ENCODE peak calls at places on chromosome 10, in five cellular contexts. G is ovary, H is A549, E is transverse colon, M is HepG2. K is an unnamed sample.

GRCh38 chr10:3980660-3981059 is 195.7 kb upstream of the KLF6 start:
- DNase-seq in M (no peak), H (no peak), E (no peak), G (no peak), K (no peak)

GRCh38 chr10:43234471-43235041 is 32.3 kb downstream of the RASGEF1A start:
- DNase-seq in H (no peak), E (no peak), M (no peak), G (peak; percentile 19), K (no peak)

GRCh38 chr10:113895018-113895417 is 40.6 kb downstream of the NHLRC2 start:
- DNase-seq in H (no peak), E (no peak), M (no peak), G (no peak), K (no peak)

GRCh38 chr10:12949248-12949647 is 52.3 kb downstream of the CCDC3 start:
- DNase-seq in E (no peak), G (no peak), M (no peak), H (peak; percentile 50), K (no peak)

GRCh38 chr10:126734015-126734414 is 63.5 kb upstream of the C10orf90 start:
- DNase-seq in M (no peak), G (no peak), H (no peak), E (no peak), K (no peak)

GRCh38 chr10:57017356-57018037 is 656.4 kb upstream of the ZWINT start:
- DNase-seq in M (no peak), G (no peak), H (no peak), E (no peak), K (no peak)

GRCh38 chr10:77784856-77785255 is 141.7 kb downstream of the DLG5 start:
- DNase-seq in G (no peak), E (no peak), M (no peak), H (no peak), K (no peak)

GRCh38 chr10:27529010-27529783 is 25.1 kb downstream of the RAB18 start:
- DNase-seq in E (no peak), G (no peak), M (no peak), H (peak; percentile 59), K (no peak)

GRCh38 chr10:125081931-125082330 is 78.4 kb downstream of the CTBP2 start:
- DNase-seq in E (no peak), H (no peak), M (no peak), G (peak; percentile 29), K (no peak)

GRCh38 chr10:79162861-79163662 is 94.3 kb downstream of the ZMIZ1 start:
- DNase-seq in G (peak; percentile 61), M (no peak), E (no peak), H (peak; percentile 79), K (no peak)

GRCh38 chr10:127774771-127775559 is 38.0 kb downstream of the FOXI2 start:
- DNase-seq in E (no peak), H (no peak), M (no peak), G (no peak), K (no peak)

GRCh38 chr10:26890956-26891355 is 30.2 kb upstream of the ABI1 start:
- DNase-seq in M (peak; percentile 72), G (peak; percentile 40), H (peak; percentile 78), E (peak; percentile 73), K (no peak)

GRCh38 chr10:77603529-77603927 is 34.1 kb downstream of the KCNMA1 start:
- DNase-seq in M (no peak), H (peak; percentile 30), G (no peak), E (peak; percentile 68), K (no peak)

GRCh38 chr10:46227571-46228075 is 59.2 kb upstream of the ANTXRL start:
- DNase-seq in H (no peak), E (no peak), G (peak; percentile 5), M (no peak), K (no peak)

GRCh38 chr10:107889101-107889500 is 724.6 kb upstream of the SORCS1 start:
- DNase-seq in G (no peak), M (no peak), E (no peak), H (no peak), K (no peak)

GRCh38 chr10:98308602-98309365 is 40.8 kb upstream of the LOXL4 start:
- DNase-seq in H (no peak), E (no peak), G (no peak), M (peak; percentile 27), K (no peak)

GRCh38 chr10:25078659-25079429 is 62.4 kb downstream of the THNSL1 start:
- DNase-seq in E (peak; percentile 29), G (no peak), M (peak; percentile 91), H (peak; percentile 42), K (no peak)

GRCh38 chr10:124066744-124067714 is 26.4 kb downstream of the CHST15 start:
- DNase-seq in M (no peak), G (no peak), H (no peak), E (no peak), K (no peak)

GRCh38 chr10:117663750-117664149 is 121.2 kb downstream of the EMX2 start:
- DNase-seq in H (peak; percentile 66), M (peak; percentile 6), G (no peak), E (no peak), K (no peak)

GRCh38 chr10:66678521-66678920 is 247.3 kb upstream of the LRRTM3 start:
- DNase-seq in E (no peak), G (no peak), M (no peak), H (no peak), K (no peak)

GRCh38 chr10:48455055-48455391 is 148.5 kb downstream of the MAPK8 start:
- DNase-seq in H (no peak), G (no peak), M (no peak), E (no peak), K (no peak)

GRCh38 chr10:75137533-75138438 is 26.3 kb downstream of the SAMD8 start:
- DNase-seq in H (peak; percentile 16), E (no peak), M (no peak), G (no peak), K (no peak)

GRCh38 chr10:22774102-22774501 is 59.7 kb upstream of the PIP4K2A start:
- DNase-seq in G (no peak), H (no peak), M (no peak), E (no peak), K (no peak)

GRCh38 chr10:124011464-124011863 is 81.9 kb downstream of the CHST15 start:
- DNase-seq in G (no peak), H (no peak), M (no peak), E (no peak), K (no peak)

GRCh38 chr10:114893248-114893647 is 44.7 kb upstream of the TRUB1 start:
- DNase-seq in M (peak; percentile 20), G (no peak), H (peak; percentile 61), E (no peak), K (no peak)

GRCh38 chr10:5944389-5945202 is 32.7 kb downstream of the IL15RA start:
- DNase-seq in M (no peak), G (peak; percentile 82), E (peak; percentile 78), H (peak; percentile 75), K (peak; percentile 88)

GRCh38 chr10:113335603-113336002 is 217.2 kb upstream of the HABP2 start:
- DNase-seq in M (no peak), E (no peak), G (no peak), H (no peak), K (no peak)

GRCh38 chr10:57822965-57823364 is 444.7 kb downstream of the IPMK start:
- DNase-seq in G (no peak), H (no peak), E (no peak), M (no peak), K (no peak)

GRCh38 chr10:76544789-76545188 is 1092.8 kb downstream of the KCNMA1 start:
- DNase-seq in E (no peak), M (no peak), G (no peak), H (no peak), K (no peak)

GRCh38 chr10:44962870-44963738 is 3.5 kb downstream of the RASSF4 start:
- DNase-seq in H (no peak), E (peak; percentile 55), M (peak; percentile 61), G (no peak), K (peak; percentile 4)
- TF ChIP-seq CTCF in H (no peak), E (peak; percentile 18), M (peak; percentile 36), G (no peak), K (no peak)

DNA sequence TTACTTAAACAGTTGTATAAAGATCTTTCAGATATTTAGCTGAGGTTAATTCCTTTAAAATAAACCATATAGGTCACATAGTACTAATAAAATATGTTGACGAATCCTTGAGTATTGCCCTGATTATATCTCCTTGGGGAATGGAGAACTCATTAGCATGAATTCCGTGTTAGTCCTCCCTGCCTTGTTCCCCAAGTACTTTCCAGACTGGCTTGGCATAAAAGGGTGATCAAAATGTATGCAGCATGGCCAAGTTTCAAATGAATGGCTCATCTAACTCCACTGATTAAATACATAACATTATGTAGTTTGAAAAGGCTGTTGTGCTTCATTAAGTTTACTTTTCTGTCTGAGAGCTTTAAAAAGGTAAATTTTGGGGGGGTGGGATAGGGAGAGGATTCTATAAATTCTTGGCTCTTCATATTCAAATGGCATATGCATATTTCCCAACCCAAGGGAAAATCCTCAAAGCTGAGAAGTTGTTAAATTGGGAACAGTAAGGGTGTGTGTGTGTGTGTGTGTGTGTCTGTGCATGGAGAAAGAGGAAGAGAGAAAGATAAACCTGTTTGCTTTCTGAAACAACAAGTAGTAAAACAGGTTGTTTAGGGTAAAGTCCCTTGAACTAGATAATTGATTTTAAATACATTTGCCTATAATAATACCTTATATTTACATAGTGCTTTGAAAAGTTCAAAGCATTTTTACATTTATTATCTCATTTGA is 4.8 kb upstream of the ADD3 start:
- DNase-seq in G (no peak), M (no peak), E (peak; percentile 43), H (no peak), K (no peak)
- H3K4me3 ChIP-seq in G (no peak overlapping the region), M (no peak overlapping the region), E (no peak overlapping the region), H (no peak overlapping the region), K (no peak overlapping the region)

DNA sequence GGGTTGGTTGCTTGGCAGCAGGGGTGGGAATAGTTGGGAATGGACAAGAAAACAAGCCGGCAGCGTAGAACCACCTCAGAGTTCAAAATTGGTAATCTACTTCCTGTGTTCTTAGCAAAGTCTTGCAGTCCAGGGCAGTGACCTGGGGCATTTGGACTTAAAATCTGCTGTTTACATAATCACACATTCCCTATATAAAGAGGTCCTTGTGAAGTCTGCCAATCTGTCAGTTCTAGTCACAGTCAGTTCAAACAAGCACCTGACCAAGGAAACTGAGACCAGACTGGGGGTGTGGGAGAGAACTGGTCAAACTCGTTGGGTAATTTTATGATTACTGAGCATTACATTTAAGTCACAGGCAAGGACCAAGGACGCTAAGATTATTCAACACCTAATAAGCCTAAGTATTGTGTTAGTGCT is 167.8 kb downstream of the CPEB3 start:
- DNase-seq in M (peak; percentile 91), G (no peak), E (no peak), H (no peak), K (no peak)
- TF ChIP-seq EP300 in M (peak; percentile 91), G (no peak), E (no peak), H (no peak), K (no peak)

DNA sequence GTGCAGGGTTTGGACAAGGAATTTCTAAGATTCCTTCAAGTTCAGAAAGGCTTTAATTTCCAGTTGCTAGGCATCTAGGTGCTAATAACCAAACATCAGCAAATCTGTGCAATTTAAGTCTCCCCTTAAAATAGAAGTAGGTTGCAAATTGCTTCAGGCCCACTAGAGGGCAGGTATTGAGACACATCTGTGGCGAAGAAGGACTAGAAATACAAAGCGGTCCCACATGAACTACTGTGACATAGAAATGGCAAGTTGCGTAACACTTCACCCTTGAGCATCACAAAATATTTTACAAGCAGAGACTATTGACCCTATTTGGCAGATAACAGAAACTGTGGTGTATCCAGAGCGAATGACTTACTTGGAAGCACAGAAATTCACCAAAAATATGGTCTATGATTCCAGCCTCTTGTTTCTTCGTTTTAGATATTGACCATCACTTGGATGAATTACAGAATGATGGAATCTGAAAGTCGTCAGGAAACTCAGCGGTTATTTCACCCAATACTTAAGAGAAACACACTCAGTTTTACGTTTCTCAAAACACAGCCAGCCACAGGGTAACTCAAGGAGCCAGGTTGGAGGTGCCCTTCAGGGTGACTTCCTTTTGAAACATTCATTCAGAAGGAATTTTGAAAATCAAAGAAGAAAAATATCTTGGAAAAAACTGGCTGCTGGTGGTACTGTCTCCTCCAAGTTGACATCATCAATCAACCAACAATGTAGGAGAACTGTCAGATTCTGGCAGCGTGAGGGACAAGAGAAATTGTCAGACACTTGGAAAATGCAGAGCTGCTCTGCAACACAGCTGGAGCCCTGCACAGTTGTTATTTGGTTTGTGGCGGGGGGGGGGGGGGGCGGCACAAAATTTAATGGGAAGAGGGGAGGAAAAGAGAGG is 256.3 kb upstream of the MINDY3 start:
- DNase-seq in H (peak; percentile 49), M (peak; percentile 52), E (no peak), G (no peak), K (no peak)
- TF ChIP-seq CTCF in H (peak; percentile 50), M (peak; percentile 65), E (peak; percentile 9), G (no peak), K (no peak)